ENCODE peak calls at places on chromosomes 11 and 22, in eight cellular contexts. R is NCI-H1930, A is SK-MEL-5, S is AML-193, U is GM10248, D is HS-5, K is Karpas-422, Y is renal cortical epithelial cell. T is an unnamed sample.

GRCh38 chr11:101718406-101718805 is 134.6 kb upstream of the TRPC6 start:
- DNase-seq in R (no peak), A (no peak), S (no peak), U (no peak), D (no peak), K (no peak), Y (peak), T (no peak)

GRCh38 chr11:1196516-1197391 is 26.1 kb upstream of the MUC5B start:
- DNase-seq in R (no peak), A (no peak), S (no peak), U (no peak), D (no peak), K (no peak), Y (no peak), T (peak)

GRCh38 chr22:17955611-17956379 is 68.6 kb downstream of the MICAL3 start:
- DNase-seq in R (no peak), A (no peak), S (no peak), U (no peak), D (no peak), K (no peak), Y (no peak), T (no peak)

GRCh38 chr22:50581950-50582561 is 593 bp downstream of the CHKB start:
- DNase-seq in R (no peak), A (no peak), S (peak), U (no peak), D (no peak), K (peak), Y (no peak), T (no peak)

GRCh38 chr22:39303358-39303757 is 16.1 kb downstream of the RPL3 start:
- DNase-seq in R (no peak), A (no peak), S (no peak), U (no peak), D (no peak), K (no peak), Y (no peak), T (no peak)

GRCh38 chr11:438101-438844 is 3.5 kb downstream of the ANO9 start:
- DNase-seq in R (no peak), A (no peak), S (no peak), U (no peak), D (no peak), K (no peak), Y (no peak), T (no peak)

GRCh38 chr11:115944596-115944995 is 440.4 kb upstream of the CADM1 start:
- DNase-seq in R (no peak), A (no peak), S (no peak), U (no peak), D (no peak), K (no peak), Y (no peak), T (no peak)

GRCh38 chr22:24208012-24208749 is 26.9 kb downstream of the SUSD2 start:
- DNase-seq in R (no peak), A (peak), S (peak), U (no peak), D (peak), K (no peak), Y (peak), T (no peak)

GRCh38 chr22:32204856-32205722 is at the start of gene RFPL2:
- DNase-seq in R (peak), A (peak), S (no peak), U (peak), D (peak), K (no peak), Y (peak), T (no peak)

GRCh38 chr11:5689551-5689983 is at the start of gene TRIM22:
- DNase-seq in R (no peak), A (no peak), S (peak), U (peak), D (peak), K (peak), Y (peak), T (no peak)

GRCh38 chr11:46309669-46310288 is 32.3 kb downstream of the CREB3L1 start:
- DNase-seq in R (no peak), A (no peak), S (peak), U (peak), D (no peak), K (peak), Y (peak), T (no peak)

GRCh38 chr22:47219789-47220188 is 457.3 kb downstream of the TBC1D22A start:
- DNase-seq in R (no peak), A (no peak), S (no peak), U (no peak), D (no peak), K (no peak), Y (no peak), T (no peak)

GRCh38 chr11:75429902-75430691 is 2.9 kb downstream of the KLHL35 start:
- DNase-seq in R (peak), A (no peak), S (no peak), U (peak), D (no peak), K (no peak), Y (no peak), T (peak)

GRCh38 chr11:65279713-65280459 is 18.1 kb downstream of the POLA2 start:
- DNase-seq in R (no peak), A (peak), S (no peak), U (peak), D (peak), K (no peak), Y (peak), T (no peak)

GRCh38 chr11:68212421-68213134 is 518 bp downstream of the KMT5B start:
- DNase-seq in R (no peak), A (peak), S (peak), U (peak), D (no peak), K (peak), Y (peak), T (peak)

GRCh38 chr11:8203980-8204379 is 35.2 kb upstream of the RIC3 start:
- DNase-seq in R (no peak), A (no peak), S (no peak), U (no peak), D (no peak), K (no peak), Y (no peak), T (no peak)

GRCh38 chr11:5620606-5621521 is 3.9 kb upstream of the TRIM34 start:
- DNase-seq in R (no peak), A (no peak), S (no peak), U (no peak), D (peak), K (no peak), Y (peak), T (no peak)

GRCh38 chr11:75492181-75492820 is 33.4 kb downstream of the GDPD5 start:
- DNase-seq in R (no peak), A (no peak), S (no peak), U (peak), D (no peak), K (peak), Y (peak), T (peak)

GRCh38 chr22:22687638-22688500 is 43.5 kb downstream of the GGTLC2 start:
- DNase-seq in R (no peak), A (peak), S (no peak), U (peak), D (no peak), K (peak), Y (peak), T (no peak)

GRCh38 chr11:63910605-63911195 is 6.3 kb downstream of the RCOR2 start:
- DNase-seq in R (no peak), A (no peak), S (no peak), U (no peak), D (no peak), K (no peak), Y (no peak), T (no peak)

GRCh38 chr22:36811094-36811797 is 5.6 kb downstream of the PVALB start:
- DNase-seq in R (no peak), A (no peak), S (no peak), U (no peak), D (no peak), K (no peak), Y (no peak), T (no peak)

GRCh38 chr11:75815345-75815983 is 454 bp downstream of the UVRAG start:
- DNase-seq in R (no peak), A (no peak), S (no peak), U (peak), D (no peak), K (peak), Y (no peak), T (peak)

GRCh38 chr22:17397756-17398155 is 28.5 kb downstream of the CECR2 start:
- DNase-seq in R (no peak), A (no peak), S (no peak), U (no peak), D (no peak), K (no peak), Y (no peak), T (no peak)

GRCh38 chr11:112279901-112280267 is 19.2 kb upstream of the PLET1 start:
- DNase-seq in R (peak), A (peak), S (peak), U (peak), D (no peak), K (peak), Y (no peak), T (peak)

GRCh38 chr22:36423461-36424404 is 36.0 kb upstream of the MYH9 start:
- DNase-seq in R (no peak), A (peak), S (peak), U (no peak), D (no peak), K (peak), Y (no peak), T (peak)

GRCh38 chr11:17719028-17719939 is at the start of gene MYOD1:
- DNase-seq in R (no peak), A (no peak), S (no peak), U (no peak), D (no peak), K (no peak), Y (no peak), T (no peak)

GRCh38 chr11:83677730-83678129 is 391.6 kb upstream of the CCDC90B start:
- DNase-seq in R (no peak), A (no peak), S (no peak), U (no peak), D (no peak), K (peak), Y (no peak), T (no peak)

GRCh38 chr11:76248210-76248609 is 41.9 kb upstream of the WNT11 start:
- DNase-seq in R (no peak), A (peak), S (no peak), U (no peak), D (no peak), K (peak), Y (no peak), T (no peak)

GRCh38 chr11:78110351-78110750 is 29.1 kb downstream of the ALG8 start:
- DNase-seq in R (no peak), A (no peak), S (no peak), U (no peak), D (no peak), K (no peak), Y (no peak), T (no peak)

GRCh38 chr11:66002648-66003225 is 434 bp downstream of the BANF1 start:
- DNase-seq in R (no peak), A (peak), S (peak), U (peak), D (peak), K (no peak), Y (peak), T (no peak)

GRCh38 chr11:1517117-1518005 is 30.8 kb upstream of the MOB2 start:
- DNase-seq in R (no peak), A (no peak), S (no peak), U (no peak), D (no peak), K (no peak), Y (no peak), T (peak)

GRCh38 chr22:25030636-25031035 is 78.1 kb downstream of the KIAA1671 start:
- DNase-seq in R (no peak), A (no peak), S (no peak), U (no peak), D (no peak), K (no peak), Y (no peak), T (no peak)

GRCh38 chr22:47196881-47197701 is 434.6 kb downstream of the TBC1D22A start:
- DNase-seq in R (no peak), A (no peak), S (no peak), U (no peak), D (no peak), K (no peak), Y (no peak), T (peak)

GRCh38 chr11:27401760-27402316 is 38.8 kb upstream of the CCDC34 start:
- DNase-seq in R (no peak), A (no peak), S (no peak), U (no peak), D (no peak), K (peak), Y (peak), T (no peak)

GRCh38 chr22:45290410-45290936 is 5.7 kb downstream of the UPK3A start:
- DNase-seq in R (no peak), A (peak), S (no peak), U (no peak), D (no peak), K (no peak), Y (peak), T (no peak)

GRCh38 chr11:69463181-69463891 is 18.1 kb upstream of the LINC01488 start:
- DNase-seq in R (no peak), A (no peak), S (no peak), U (no peak), D (no peak), K (no peak), Y (no peak), T (peak)

GRCh38 chr11:32713496-32713895 is 81.0 kb downstream of the CCDC73 start:
- DNase-seq in R (no peak), A (peak), S (peak), U (no peak), D (peak), K (peak), Y (peak), T (no peak)